ENCODE peak calls at places on chromosome 22, in nine cellular contexts. F is GM23338; V is neuronal stem cell; E is mesendoderm; Z is OCI-LY7; Y is CD4-positive, CD25-positive, alpha-beta regulatory T cell; C is GM23248; D is thoracic aorta; O is CD8-positive, alpha-beta T cell. L is an unnamed sample. For H3K4me1, the result is how much of the 10 kb centered on the place peaks cover.

GRCh38 chr22:33519140-33519973 is 400.9 kb downstream of the LARGE1 start:
- DNase-seq in F (peak), V (peak), E (peak), Z (peak), Y (no peak), C (peak), D (no peak), O (no peak), L (peak)

GRCh38 chr22:17172172-17172833 is 13.2 kb upstream of the HDHD5 start:
- DNase-seq in F (peak), V (no peak), E (no peak), Z (no peak), Y (no peak), C (no peak), D (no peak), O (no peak), L (no peak)

GRCh38 chr22:20646906-20647305 is 127.0 kb upstream of the SERPIND1 start:
- DNase-seq in F (no peak), V (no peak), E (no peak), Z (no peak), Y (no peak), C (no peak), D (no peak), O (peak), L (no peak)

GRCh38 chr22:21070690-21071615 is 25.2 kb downstream of the LRRC74B start:
- DNase-seq in F (no peak), V (no peak), E (no peak), Z (no peak), Y (no peak), C (no peak), D (no peak), O (no peak), L (no peak)

GRCh38 chr22:33726294-33726711 is 194.0 kb downstream of the LARGE1 start:
- DNase-seq in F (no peak), V (no peak), E (no peak), Z (no peak), Y (no peak), C (peak), D (no peak), O (no peak), L (peak)

GRCh38 chr22:46542011-46542985 is 4.9 kb upstream of the CELSR1 start:
- DNase-seq in F (peak), V (peak), E (peak), Z (peak), Y (peak), C (peak), D (no peak), O (peak), L (no peak)

GRCh38 chr22:22925146-22925794 is 37.7 kb downstream of the IGLL5 start:
- DNase-seq in F (no peak), V (no peak), E (no peak), Z (no peak), Y (no peak), C (no peak), D (no peak), O (no peak), L (no peak)

GRCh38 chr22:48824673-48825651 is 1002.7 kb downstream of the BRD1 start:
- DNase-seq in F (no peak), V (no peak), E (no peak), Z (no peak), Y (no peak), C (no peak), D (no peak), O (no peak), L (no peak)

GRCh38 chr22:33303109-33303508 is 244.9 kb upstream of the SYN3 start:
- DNase-seq in F (no peak), V (no peak), E (no peak), Z (no peak), Y (no peak), C (no peak), D (no peak), O (no peak), L (no peak)

GRCh38 chr22:36381513-36382079 is 6.2 kb downstream of the MYH9 start:
- DNase-seq in F (no peak), V (no peak), E (no peak), Z (no peak), Y (no peak), C (no peak), D (no peak), O (no peak), L (no peak)
- H3K27ac ChIP-seq in F (peak), V (no peak), E (no peak), Z (peak), Y (peak), C (no peak), D (peak), O (peak), L (no peak)

GRCh38 chr22:44685384-44686056 is 16.5 kb upstream of the PRR5 start:
- DNase-seq in F (peak), V (no peak), E (peak), Z (peak), Y (peak), C (peak), D (no peak), O (peak), L (peak)
- H3K4me1 ChIP-seq in F (under half), V (under half), E (under half), Z (under half), Y (half or more), C (under half), D (under half), O (under half), L (under half)

GRCh38 chr22:42943981-42944380 is 71.0 kb downstream of the PACSIN2 start:
- DNase-seq in F (no peak), V (no peak), E (no peak), Z (no peak), Y (no peak), C (no peak), D (no peak), O (no peak), L (no peak)
- H3K27ac ChIP-seq in F (no peak), V (no peak), E (no peak), Z (no peak), Y (no peak), C (no peak), D (peak), O (no peak), L (no peak)

GRCh38 chr22:37244922-37245722 is 1.1 kb upstream of the RAC2 start:
- DNase-seq in F (no peak), V (no peak), E (no peak), Z (peak), Y (no peak), C (no peak), D (no peak), O (peak), L (no peak)
- H3K4me1 ChIP-seq in F (under half), V (under half), E (under half), Z (half or more), Y (half or more), C (under half), D (under half), O (under half), L (under half)

GRCh38 chr22:26559961-26560575 is 29.9 kb downstream of the TPST2 start:
- DNase-seq in F (no peak), V (no peak), E (no peak), Z (no peak), Y (no peak), C (no peak), D (no peak), O (no peak), L (no peak)

GRCh38 chr22:26558246-26558895 is 31.6 kb downstream of the TPST2 start:
- DNase-seq in F (no peak), V (no peak), E (no peak), Z (no peak), Y (no peak), C (peak), D (no peak), O (no peak), L (peak)

GRCh38 chr22:26555478-26555877 is 34.5 kb downstream of the TPST2 start:
- DNase-seq in F (no peak), V (no peak), E (no peak), Z (no peak), Y (no peak), C (no peak), D (no peak), O (no peak), L (no peak)

GRCh38 chr22:26554956-26555355 is 35.0 kb downstream of the TPST2 start:
- DNase-seq in F (peak), V (no peak), E (peak), Z (peak), Y (no peak), C (no peak), D (no peak), O (no peak), L (no peak)

GRCh38 chr22:26556904-26557303 is 33.0 kb downstream of the TPST2 start:
- DNase-seq in F (no peak), V (no peak), E (no peak), Z (no peak), Y (no peak), C (no peak), D (no peak), O (no peak), L (no peak)
- H3K27ac ChIP-seq in F (peak), V (no peak), E (no peak), Z (no peak), Y (no peak), C (no peak), D (no peak), O (no peak), L (no peak)